ENCODE peak calls at places on chromosomes 7 and 10, in five cellular contexts. I is iris pigment epithelial cell, H is AML-193, F is occipital lobe, S is stromal cell of bone marrow. R is an unnamed sample.

GRCh38 chr10:130040351-130040750 is 70.3 kb downstream of the C10orf143 start:
- DNase-seq in S (no peak), I (no peak), H (no peak), F (no peak), R (no peak)

GRCh38 chr10:115772606-115773005 is 500.4 kb downstream of the GFRA1 start:
- DNase-seq in F (no peak), S (peak; percentile 88), I (peak; percentile 97), H (no peak), R (no peak)

GRCh38 chr7:95906871-95907270 is 134.5 kb downstream of the DYNC1I1 start:
- DNase-seq in F (no peak), I (no peak), S (no peak), H (no peak), R (peak; percentile 17)

GRCh38 chr7:156735861-156736260 is 95.3 kb downstream of the RNF32 start:
- DNase-seq in S (no peak), F (no peak), I (peak; percentile 23), H (no peak), R (no peak)

GRCh38 chr7:150778738-150779301 is 21.3 kb downstream of the TMEM176B start:
- DNase-seq in H (peak; percentile 53), S (peak; percentile 51), F (peak; percentile 60), I (peak; percentile 59), R (peak; percentile 87)

GRCh38 chr7:130942211-130942964 is 208.4 kb upstream of the KLF14 start:
- DNase-seq in S (no peak), H (no peak), I (peak; percentile 97), F (no peak), R (no peak)

GRCh38 chr7:134766779-134767566 is 12.5 kb upstream of the CALD1 start:
- DNase-seq in F (no peak), I (peak; percentile 85), S (no peak), H (no peak), R (no peak)

GRCh38 chr7:31082450-31082849 is 30.3 kb downstream of the ADCYAP1R1 start:
- DNase-seq in F (no peak), S (no peak), I (no peak), H (no peak), R (no peak)

GRCh38 chr7:106916689-106917088 is 51.6 kb downstream of the PIK3CG start:
- DNase-seq in I (peak; percentile 13), H (no peak), F (no peak), S (peak; percentile 12), R (no peak)

GRCh38 chr10:71597821-71598498 is 121.6 kb downstream of the C10orf105 start:
- DNase-seq in F (peak; percentile 55), H (peak; percentile 88), I (peak; percentile 10), S (peak; percentile 54), R (no peak)

GRCh38 chr10:4767033-4767814 is 58.8 kb upstream of the AKR1E2 start:
- DNase-seq in S (peak; percentile 48), F (no peak), H (no peak), I (peak; percentile 62), R (no peak)

GRCh38 chr7:11701829-11702560 is 130.0 kb downstream of the THSD7A start:
- DNase-seq in H (no peak), S (no peak), I (no peak), F (no peak), R (no peak)

GRCh38 chr10:119303886-119304285 is 96.5 kb downstream of the GRK5 start:
- DNase-seq in S (no peak), H (no peak), I (no peak), F (no peak), R (no peak)

GRCh38 chr10:26334932-26335573 is 103.1 kb upstream of the APBB1IP start:
- DNase-seq in S (peak; percentile 51), I (peak; percentile 51), F (peak; percentile 34), H (peak; percentile 66), R (peak; percentile 70)

GRCh38 chr7:96596120-96596826 is 113.4 kb downstream of the SEM1 start:
- DNase-seq in S (peak; percentile 16), I (peak; percentile 12), H (peak; percentile 24), F (no peak), R (peak; percentile 97)

GRCh38 chr10:73601486-73601921 is 10.4 kb upstream of the USP54 start:
- DNase-seq in S (no peak), I (peak; percentile 51), F (no peak), H (no peak), R (no peak)

GRCh38 chr7:113867325-113867724 is 51.5 kb downstream of the PPP1R3A start:
- DNase-seq in I (no peak), F (no peak), S (no peak), H (no peak), R (no peak)

GRCh38 chr7:74289018-74289659 is at the start of gene CLIP2:
- DNase-seq in H (peak; percentile 61), S (peak; percentile 58), I (peak; percentile 77), F (peak; percentile 90), R (peak; percentile 85)

GRCh38 chr10:22899307-22899706 is 28.5 kb upstream of the ARMC3 start:
- DNase-seq in S (no peak), I (peak; percentile 5), F (no peak), H (no peak), R (no peak)

GRCh38 chr10:124165311-124165710 is 71.9 kb upstream of the CHST15 start:
- DNase-seq in F (no peak), S (no peak), H (no peak), I (no peak), R (no peak)

GRCh38 chr7:102439963-102440795 is 6.8 kb downstream of the ORAI2 start:
- DNase-seq in I (peak; percentile 75), S (peak; percentile 36), H (no peak), F (no peak), R (peak; percentile 63)

GRCh38 chr10:89805599-89806013 is 104.2 kb downstream of the KIF20B start:
- DNase-seq in F (no peak), H (no peak), I (no peak), S (no peak), R (no peak)

GRCh38 chr7:3259711-3260424 is 41.2 kb upstream of the SDK1 start:
- DNase-seq in S (no peak), F (no peak), H (no peak), I (peak; percentile 20), R (no peak)

GRCh38 chr10:112588225-112588990 is 141.4 kb downstream of the VTI1A start:
- DNase-seq in F (no peak), I (no peak), H (no peak), S (no peak), R (no peak)

GRCh38 chr10:63744060-63744941 is 223.1 kb downstream of the REEP3 start:
- DNase-seq in I (peak; percentile 23), H (no peak), F (no peak), S (no peak), R (no peak)

GRCh38 chr10:128859738-128860386 is 607.2 kb upstream of the MGMT start:
- DNase-seq in I (peak; percentile 10), S (no peak), F (no peak), H (peak; percentile 53), R (no peak)

GRCh38 chr7:135853499-135853898 is 104.9 kb upstream of the FAM180A start:
- DNase-seq in H (no peak), S (peak; percentile 43), I (peak; percentile 8), F (no peak), R (no peak)

GRCh38 chr7:104931181-104931781 is 82.7 kb upstream of the KMT2E start:
- DNase-seq in H (no peak), F (no peak), S (no peak), I (no peak), R (no peak)

GRCh38 chr10:103783686-103784085 is 71.7 kb downstream of the SH3PXD2A start:
- DNase-seq in I (no peak), F (no peak), H (no peak), S (no peak), R (no peak)

GRCh38 chr7:40057292-40057691 is 77.1 kb downstream of the MPLKIP start:
- DNase-seq in H (no peak), S (peak; percentile 13), F (no peak), I (peak; percentile 41), R (no peak)

GRCh38 chr7:151432658-151433521 is 7.1 kb downstream of the CRYGN start:
- DNase-seq in I (no peak), S (no peak), F (no peak), H (no peak), R (no peak)

GRCh38 chr7:23615331-23615730 is 18.1 kb downstream of the CCDC126 start:
- DNase-seq in I (peak; percentile 51), H (no peak), F (no peak), S (peak; percentile 18), R (no peak)

GRCh38 chr7:142891490-142892082 is 6.0 kb upstream of the TRPV6 start:
- DNase-seq in H (no peak), S (no peak), F (no peak), I (no peak), R (no peak)

GRCh38 chr7:1703475-1704325 is 33.6 kb downstream of the ELFN1 start:
- DNase-seq in F (no peak), I (no peak), H (no peak), S (no peak), R (peak; percentile 4)

GRCh38 chr10:78634389-78634815 is 434.4 kb upstream of the ZMIZ1 start:
- DNase-seq in S (no peak), I (peak; percentile 17), H (no peak), F (no peak), R (no peak)

GRCh38 chr10:31034041-31034918 is 2.6 kb upstream of the ZNF438 start:
- DNase-seq in S (peak; percentile 82), I (peak; percentile 99), H (peak; percentile 57), F (no peak), R (no peak)

GRCh38 chr10:69057261-69057950 is 30.5 kb upstream of the SRGN start:
- DNase-seq in H (peak; percentile 66), S (no peak), F (no peak), I (no peak), R (no peak)

GRCh38 chr10:47378606-47379444 is 5.3 kb downstream of the ZNF488 start:
- DNase-seq in I (no peak), S (no peak), F (no peak), H (no peak), R (no peak)

GRCh38 chr7:135980665-135981180 is 3.6 kb upstream of the MTPN start:
- DNase-seq in H (peak; percentile 82), S (no peak), F (no peak), I (peak; percentile 73), R (no peak)